ENCODE peak calls at places on chromosomes 12 and 14, in six cellular contexts. One of them, this sample, is unnamed.

GRCh38 chr14:27387458-27387857 is 789.6 kb upstream of the NOVA1 start:
- DNase-seq in ACHN: no peak
- DNase-seq in mesenteric fat pad: no peak
- DNase-seq in GM12865: no peak
- DNase-seq in stimulated activated CD4-positive, alpha-beta T cell treated with anti-CD3 and anti-CD28 coated beads, TNF-alpha, amount 100 ng/mL, for 48 hours: no peak
- DNase-seq in colonic mucosa: no peak
- DNase-seq in this sample: no peak

GRCh38 chr12:5905757-5906156 is 39.3 kb downstream of the ANO2 start:
- DNase-seq in ACHN: no peak
- DNase-seq in mesenteric fat pad: peak
- DNase-seq in GM12865: no peak
- DNase-seq in stimulated activated CD4-positive, alpha-beta T cell treated with anti-CD3 and anti-CD28 coated beads, TNF-alpha, amount 100 ng/mL, for 48 hours: no peak
- DNase-seq in colonic mucosa: no peak
- DNase-seq in this sample: no peak

GRCh38 chr12:98646165-98646764 is 1.2 kb downstream of the APAF1 start:
- DNase-seq in ACHN: peak
- DNase-seq in mesenteric fat pad: no peak
- DNase-seq in GM12865: peak
- DNase-seq in stimulated activated CD4-positive, alpha-beta T cell treated with anti-CD3 and anti-CD28 coated beads, TNF-alpha, amount 100 ng/mL, for 48 hours: no peak
- DNase-seq in colonic mucosa: no peak
- DNase-seq in this sample: peak

GRCh38 chr12:108966378-108967151 is 54.3 kb downstream of the SVOP start:
- DNase-seq in ACHN: no peak
- DNase-seq in mesenteric fat pad: no peak
- DNase-seq in GM12865: no peak
- DNase-seq in stimulated activated CD4-positive, alpha-beta T cell treated with anti-CD3 and anti-CD28 coated beads, TNF-alpha, amount 100 ng/mL, for 48 hours: no peak
- DNase-seq in colonic mucosa: no peak
- DNase-seq in this sample: no peak

GRCh38 chr12:124326899-124327298 is 32.0 kb downstream of the RFLNA start:
- DNase-seq in ACHN: no peak
- DNase-seq in mesenteric fat pad: no peak
- DNase-seq in GM12865: no peak
- DNase-seq in stimulated activated CD4-positive, alpha-beta T cell treated with anti-CD3 and anti-CD28 coated beads, TNF-alpha, amount 100 ng/mL, for 48 hours: no peak
- DNase-seq in colonic mucosa: no peak
- DNase-seq in this sample: no peak

GRCh38 chr14:58401587-58401986 is 5.9 kb downstream of the TOMM20L start:
- DNase-seq in ACHN: no peak
- DNase-seq in mesenteric fat pad: no peak
- DNase-seq in GM12865: no peak
- DNase-seq in stimulated activated CD4-positive, alpha-beta T cell treated with anti-CD3 and anti-CD28 coated beads, TNF-alpha, amount 100 ng/mL, for 48 hours: no peak
- DNase-seq in colonic mucosa: no peak
- DNase-seq in this sample: no peak

GRCh38 chr12:5580911-5581488 is 149.1 kb downstream of the NTF3 start:
- DNase-seq in ACHN: no peak
- DNase-seq in mesenteric fat pad: no peak
- DNase-seq in GM12865: no peak
- DNase-seq in stimulated activated CD4-positive, alpha-beta T cell treated with anti-CD3 and anti-CD28 coated beads, TNF-alpha, amount 100 ng/mL, for 48 hours: no peak
- DNase-seq in colonic mucosa: no peak
- DNase-seq in this sample: no peak

GRCh38 chr12:109330282-109330681 is 17.4 kb upstream of the MYO1H start:
- DNase-seq in ACHN: no peak
- DNase-seq in mesenteric fat pad: no peak
- DNase-seq in GM12865: no peak
- DNase-seq in stimulated activated CD4-positive, alpha-beta T cell treated with anti-CD3 and anti-CD28 coated beads, TNF-alpha, amount 100 ng/mL, for 48 hours: no peak
- DNase-seq in colonic mucosa: no peak
- DNase-seq in this sample: no peak

GRCh38 chr12:126898562-126898961 is 1368.4 kb upstream of the TMEM132C start:
- DNase-seq in ACHN: no peak
- DNase-seq in mesenteric fat pad: no peak
- DNase-seq in GM12865: no peak
- DNase-seq in stimulated activated CD4-positive, alpha-beta T cell treated with anti-CD3 and anti-CD28 coated beads, TNF-alpha, amount 100 ng/mL, for 48 hours: no peak
- DNase-seq in colonic mucosa: no peak
- DNase-seq in this sample: no peak

GRCh38 chr14:51996148-51996746 is 6.9 kb downstream of the RTRAF start:
- DNase-seq in ACHN: peak
- DNase-seq in mesenteric fat pad: no peak
- DNase-seq in GM12865: peak
- DNase-seq in stimulated activated CD4-positive, alpha-beta T cell treated with anti-CD3 and anti-CD28 coated beads, TNF-alpha, amount 100 ng/mL, for 48 hours: no peak
- DNase-seq in colonic mucosa: no peak
- DNase-seq in this sample: peak

GRCh38 chr14:75979071-75979571 is 2.7 kb downstream of the TGFB3 start:
- DNase-seq in ACHN: peak
- DNase-seq in mesenteric fat pad: no peak
- DNase-seq in GM12865: peak
- DNase-seq in stimulated activated CD4-positive, alpha-beta T cell treated with anti-CD3 and anti-CD28 coated beads, TNF-alpha, amount 100 ng/mL, for 48 hours: no peak
- DNase-seq in colonic mucosa: no peak
- DNase-seq in this sample: no peak

GRCh38 chr12:85277900-85278597 is 2.0 kb upstream of the ALX1 start:
- DNase-seq in ACHN: no peak
- DNase-seq in mesenteric fat pad: no peak
- DNase-seq in GM12865: no peak
- DNase-seq in stimulated activated CD4-positive, alpha-beta T cell treated with anti-CD3 and anti-CD28 coated beads, TNF-alpha, amount 100 ng/mL, for 48 hours: no peak
- DNase-seq in colonic mucosa: no peak
- DNase-seq in this sample: peak

GRCh38 chr12:108234155-108234554 is 105.0 kb downstream of the CMKLR1 start:
- DNase-seq in ACHN: no peak
- DNase-seq in mesenteric fat pad: no peak
- DNase-seq in GM12865: peak
- DNase-seq in stimulated activated CD4-positive, alpha-beta T cell treated with anti-CD3 and anti-CD28 coated beads, TNF-alpha, amount 100 ng/mL, for 48 hours: no peak
- DNase-seq in colonic mucosa: no peak
- DNase-seq in this sample: no peak

GRCh38 chr12:49693931-49694439 is 13.2 kb downstream of the FMNL3 start:
- DNase-seq in ACHN: no peak
- DNase-seq in mesenteric fat pad: no peak
- DNase-seq in GM12865: no peak
- DNase-seq in stimulated activated CD4-positive, alpha-beta T cell treated with anti-CD3 and anti-CD28 coated beads, TNF-alpha, amount 100 ng/mL, for 48 hours: no peak
- DNase-seq in colonic mucosa: no peak
- DNase-seq in this sample: no peak

GRCh38 chr12:124053855-124054254 is 80.8 kb downstream of the ZNF664 start:
- DNase-seq in ACHN: no peak
- DNase-seq in mesenteric fat pad: no peak
- DNase-seq in GM12865: peak
- DNase-seq in stimulated activated CD4-positive, alpha-beta T cell treated with anti-CD3 and anti-CD28 coated beads, TNF-alpha, amount 100 ng/mL, for 48 hours: no peak
- DNase-seq in colonic mucosa: no peak
- DNase-seq in this sample: peak

GRCh38 chr14:101055776-101056374 is 152.4 kb upstream of the RTL1 start:
- DNase-seq in ACHN: no peak
- DNase-seq in mesenteric fat pad: no peak
- DNase-seq in GM12865: no peak
- DNase-seq in stimulated activated CD4-positive, alpha-beta T cell treated with anti-CD3 and anti-CD28 coated beads, TNF-alpha, amount 100 ng/mL, for 48 hours: no peak
- DNase-seq in colonic mucosa: no peak
- DNase-seq in this sample: no peak

GRCh38 chr12:85155791-85156190 is 119.6 kb downstream of the LRRIQ1 start:
- DNase-seq in ACHN: peak
- DNase-seq in mesenteric fat pad: no peak
- DNase-seq in GM12865: no peak
- DNase-seq in stimulated activated CD4-positive, alpha-beta T cell treated with anti-CD3 and anti-CD28 coated beads, TNF-alpha, amount 100 ng/mL, for 48 hours: no peak
- DNase-seq in colonic mucosa: no peak
- DNase-seq in this sample: no peak

GRCh38 chr12:93442411-93443340 is 929 bp upstream of the UBE2N start:
- DNase-seq in ACHN: peak
- DNase-seq in mesenteric fat pad: no peak
- DNase-seq in GM12865: no peak
- DNase-seq in stimulated activated CD4-positive, alpha-beta T cell treated with anti-CD3 and anti-CD28 coated beads, TNF-alpha, amount 100 ng/mL, for 48 hours: no peak
- DNase-seq in colonic mucosa: no peak
- DNase-seq in this sample: no peak

GRCh38 chr12:116794725-116795124 is 56.6 kb downstream of the RNFT2 start:
- DNase-seq in ACHN: peak
- DNase-seq in mesenteric fat pad: no peak
- DNase-seq in GM12865: no peak
- DNase-seq in stimulated activated CD4-positive, alpha-beta T cell treated with anti-CD3 and anti-CD28 coated beads, TNF-alpha, amount 100 ng/mL, for 48 hours: no peak
- DNase-seq in colonic mucosa: peak
- DNase-seq in this sample: peak

GRCh38 chr14:91223028-91223783 is 21.3 kb downstream of the GPR68 start:
- DNase-seq in ACHN: no peak
- DNase-seq in mesenteric fat pad: no peak
- DNase-seq in GM12865: no peak
- DNase-seq in stimulated activated CD4-positive, alpha-beta T cell treated with anti-CD3 and anti-CD28 coated beads, TNF-alpha, amount 100 ng/mL, for 48 hours: no peak
- DNase-seq in colonic mucosa: no peak
- DNase-seq in this sample: peak

GRCh38 chr14:92093320-92093719 is 13.1 kb downstream of the ATXN3 start:
- DNase-seq in ACHN: peak
- DNase-seq in mesenteric fat pad: no peak
- DNase-seq in GM12865: no peak
- DNase-seq in stimulated activated CD4-positive, alpha-beta T cell treated with anti-CD3 and anti-CD28 coated beads, TNF-alpha, amount 100 ng/mL, for 48 hours: no peak
- DNase-seq in colonic mucosa: no peak
- DNase-seq in this sample: no peak

GRCh38 chr12:16359512-16360491 is 12.4 kb downstream of the MGST1 start:
- DNase-seq in ACHN: peak
- DNase-seq in mesenteric fat pad: no peak
- DNase-seq in GM12865: peak
- DNase-seq in stimulated activated CD4-positive, alpha-beta T cell treated with anti-CD3 and anti-CD28 coated beads, TNF-alpha, amount 100 ng/mL, for 48 hours: no peak
- DNase-seq in colonic mucosa: peak
- DNase-seq in this sample: peak

GRCh38 chr12:67727652-67728295 is 79.2 kb downstream of the DYRK2 start:
- DNase-seq in ACHN: no peak
- DNase-seq in mesenteric fat pad: no peak
- DNase-seq in GM12865: no peak
- DNase-seq in stimulated activated CD4-positive, alpha-beta T cell treated with anti-CD3 and anti-CD28 coated beads, TNF-alpha, amount 100 ng/mL, for 48 hours: no peak
- DNase-seq in colonic mucosa: no peak
- DNase-seq in this sample: no peak

GRCh38 chr14:79373451-79373850 is 837.9 kb downstream of the DIO2 start:
- DNase-seq in ACHN: no peak
- DNase-seq in mesenteric fat pad: no peak
- DNase-seq in GM12865: no peak
- DNase-seq in stimulated activated CD4-positive, alpha-beta T cell treated with anti-CD3 and anti-CD28 coated beads, TNF-alpha, amount 100 ng/mL, for 48 hours: no peak
- DNase-seq in colonic mucosa: no peak
- DNase-seq in this sample: no peak

GRCh38 chr12:107337354-107338095 is 244.2 kb upstream of the CRY1 start:
- DNase-seq in ACHN: no peak
- DNase-seq in mesenteric fat pad: no peak
- DNase-seq in GM12865: no peak
- DNase-seq in stimulated activated CD4-positive, alpha-beta T cell treated with anti-CD3 and anti-CD28 coated beads, TNF-alpha, amount 100 ng/mL, for 48 hours: no peak
- DNase-seq in colonic mucosa: no peak
- DNase-seq in this sample: no peak

GRCh38 chr12:13215056-13215455 is 18.5 kb downstream of the EMP1 start:
- DNase-seq in ACHN: no peak
- DNase-seq in mesenteric fat pad: no peak
- DNase-seq in GM12865: no peak
- DNase-seq in stimulated activated CD4-positive, alpha-beta T cell treated with anti-CD3 and anti-CD28 coated beads, TNF-alpha, amount 100 ng/mL, for 48 hours: no peak
- DNase-seq in colonic mucosa: no peak
- DNase-seq in this sample: no peak

GRCh38 chr12:94536040-94536965 is 76.6 kb upstream of the CEP83 start:
- DNase-seq in ACHN: no peak
- DNase-seq in mesenteric fat pad: no peak
- DNase-seq in GM12865: no peak
- DNase-seq in stimulated activated CD4-positive, alpha-beta T cell treated with anti-CD3 and anti-CD28 coated beads, TNF-alpha, amount 100 ng/mL, for 48 hours: no peak
- DNase-seq in colonic mucosa: no peak
- DNase-seq in this sample: no peak

GRCh38 chr12:85642810-85643209 is 193.4 kb downstream of the RASSF9 start:
- DNase-seq in ACHN: no peak
- DNase-seq in mesenteric fat pad: no peak
- DNase-seq in GM12865: peak
- DNase-seq in stimulated activated CD4-positive, alpha-beta T cell treated with anti-CD3 and anti-CD28 coated beads, TNF-alpha, amount 100 ng/mL, for 48 hours: no peak
- DNase-seq in colonic mucosa: no peak
- DNase-seq in this sample: peak

GRCh38 chr12:131001493-131001892 is 47.8 kb downstream of the ADGRD1 start:
- DNase-seq in ACHN: no peak
- DNase-seq in mesenteric fat pad: no peak
- DNase-seq in GM12865: no peak
- DNase-seq in stimulated activated CD4-positive, alpha-beta T cell treated with anti-CD3 and anti-CD28 coated beads, TNF-alpha, amount 100 ng/mL, for 48 hours: no peak
- DNase-seq in colonic mucosa: no peak
- DNase-seq in this sample: no peak

GRCh38 chr12:70467908-70468733 is 102.0 kb downstream of the KCNMB4 start:
- DNase-seq in ACHN: no peak
- DNase-seq in mesenteric fat pad: no peak
- DNase-seq in GM12865: no peak
- DNase-seq in stimulated activated CD4-positive, alpha-beta T cell treated with anti-CD3 and anti-CD28 coated beads, TNF-alpha, amount 100 ng/mL, for 48 hours: no peak
- DNase-seq in colonic mucosa: no peak
- DNase-seq in this sample: no peak

GRCh38 chr14:47676301-47676617 is 854 bp upstream of the MDGA2 start:
- DNase-seq in ACHN: no peak
- DNase-seq in mesenteric fat pad: no peak
- DNase-seq in GM12865: no peak
- DNase-seq in stimulated activated CD4-positive, alpha-beta T cell treated with anti-CD3 and anti-CD28 coated beads, TNF-alpha, amount 100 ng/mL, for 48 hours: no peak
- DNase-seq in colonic mucosa: no peak
- DNase-seq in this sample: no peak

GRCh38 chr14:105888784-105889665 is 362.6 kb downstream of the TMEM121 start:
- DNase-seq in ACHN: no peak
- DNase-seq in mesenteric fat pad: peak
- DNase-seq in GM12865: no peak
- DNase-seq in stimulated activated CD4-positive, alpha-beta T cell treated with anti-CD3 and anti-CD28 coated beads, TNF-alpha, amount 100 ng/mL, for 48 hours: no peak
- DNase-seq in colonic mucosa: no peak
- DNase-seq in this sample: no peak

GRCh38 chr12:13373131-13373530 is 176.6 kb downstream of the EMP1 start:
- DNase-seq in ACHN: no peak
- DNase-seq in mesenteric fat pad: no peak
- DNase-seq in GM12865: no peak
- DNase-seq in stimulated activated CD4-positive, alpha-beta T cell treated with anti-CD3 and anti-CD28 coated beads, TNF-alpha, amount 100 ng/mL, for 48 hours: no peak
- DNase-seq in colonic mucosa: no peak
- DNase-seq in this sample: no peak

GRCh38 chr12:57370084-57370483 is 60.8 kb downstream of the R3HDM2 start:
- DNase-seq in ACHN: no peak
- DNase-seq in mesenteric fat pad: no peak
- DNase-seq in GM12865: no peak
- DNase-seq in stimulated activated CD4-positive, alpha-beta T cell treated with anti-CD3 and anti-CD28 coated beads, TNF-alpha, amount 100 ng/mL, for 48 hours: no peak
- DNase-seq in colonic mucosa: no peak
- DNase-seq in this sample: no peak

GRCh38 chr12:122086088-122086487 is 7.5 kb downstream of the MLXIP start:
- DNase-seq in ACHN: no peak
- DNase-seq in mesenteric fat pad: peak
- DNase-seq in GM12865: no peak
- DNase-seq in stimulated activated CD4-positive, alpha-beta T cell treated with anti-CD3 and anti-CD28 coated beads, TNF-alpha, amount 100 ng/mL, for 48 hours: no peak
- DNase-seq in colonic mucosa: no peak
- DNase-seq in this sample: no peak

GRCh38 chr12:32989705-32990104 is 93.1 kb upstream of the PKP2 start:
- DNase-seq in ACHN: no peak
- DNase-seq in mesenteric fat pad: no peak
- DNase-seq in GM12865: no peak
- DNase-seq in stimulated activated CD4-positive, alpha-beta T cell treated with anti-CD3 and anti-CD28 coated beads, TNF-alpha, amount 100 ng/mL, for 48 hours: no peak
- DNase-seq in colonic mucosa: no peak
- DNase-seq in this sample: no peak

GRCh38 chr12:69623970-69624369 is 13.3 kb upstream of the LRRC10 start:
- DNase-seq in ACHN: no peak
- DNase-seq in mesenteric fat pad: no peak
- DNase-seq in GM12865: no peak
- DNase-seq in stimulated activated CD4-positive, alpha-beta T cell treated with anti-CD3 and anti-CD28 coated beads, TNF-alpha, amount 100 ng/mL, for 48 hours: no peak
- DNase-seq in colonic mucosa: no peak
- DNase-seq in this sample: peak

GRCh38 chr12:32148372-32148771 is 41.7 kb downstream of the BICD1 start:
- DNase-seq in ACHN: no peak
- DNase-seq in mesenteric fat pad: no peak
- DNase-seq in GM12865: no peak
- DNase-seq in stimulated activated CD4-positive, alpha-beta T cell treated with anti-CD3 and anti-CD28 coated beads, TNF-alpha, amount 100 ng/mL, for 48 hours: no peak
- DNase-seq in colonic mucosa: no peak
- DNase-seq in this sample: no peak

This sample was measured in small intestine.